ENCODE peak calls at places on chromosomes 1 and 21, in eight cellular contexts. C is NCI-H524, D is iPS-NIHi11, O is ecto neural progenitor cell, P is lower leg skin, M is non-pigmented ciliary epithelial cell, T is head of caudate nucleus, B is HFF-Myc. I is an unnamed sample.

GRCh38 chr1:117237701-117238413 is 27.1 kb upstream of the VTCN1 start:
- DNase-seq in C (no peak), D (peak), O (no peak), P (no peak), M (no peak), T (no peak), B (peak), I (no peak)

GRCh38 chr1:188594542-188595235 is 1765.9 kb downstream of the PLA2G4A start:
- DNase-seq in C (no peak), D (no peak), O (no peak), P (no peak), M (no peak), T (no peak), B (no peak), I (no peak)

GRCh38 chr21:45423968-45424853 is 19.2 kb downstream of the COL18A1 start:
- DNase-seq in C (no peak), D (no peak), O (no peak), P (no peak), M (no peak), T (no peak), B (no peak), I (no peak)

GRCh38 chr1:8789314-8790214 is 27.9 kb downstream of the RERE start:
- DNase-seq in C (no peak), D (peak), O (no peak), P (no peak), M (no peak), T (no peak), B (no peak), I (no peak)

GRCh38 chr1:103953386-103953785 is 203.7 kb downstream of the AMY1C start:
- DNase-seq in C (no peak), D (no peak), O (no peak), P (no peak), M (no peak), T (no peak), B (no peak), I (no peak)

GRCh38 chr1:2459757-2460156 is 16.3 kb upstream of the PLCH2 start:
- DNase-seq in C (no peak), D (no peak), O (no peak), P (no peak), M (no peak), T (peak), B (no peak), I (no peak)

GRCh38 chr1:39722495-39722894 is 16.2 kb upstream of the PPIE start:
- DNase-seq in C (no peak), D (no peak), O (no peak), P (no peak), M (no peak), T (no peak), B (no peak), I (no peak)

GRCh38 chr1:153946622-153947246 is at the start of gene DENND4B:
- DNase-seq in C (peak), D (peak), O (peak), P (peak), M (no peak), T (peak), B (no peak), I (no peak)

GRCh38 chr1:24725209-24725651 is 20.0 kb upstream of the CLIC4 start:
- DNase-seq in C (no peak), D (peak), O (peak), P (no peak), M (no peak), T (no peak), B (no peak), I (peak)

GRCh38 chr1:151342021-151342420 is 5.0 kb downstream of the RFX5 start:
- DNase-seq in C (no peak), D (no peak), O (no peak), P (no peak), M (no peak), T (no peak), B (no peak), I (no peak)

GRCh38 chr1:193703655-193704054 is 517.2 kb upstream of the B3GALT2 start:
- DNase-seq in C (no peak), D (no peak), O (no peak), P (no peak), M (no peak), T (no peak), B (no peak), I (no peak)

GRCh38 chr1:117657031-117657430 is 51.2 kb downstream of the TENT5C start:
- DNase-seq in C (no peak), D (no peak), O (no peak), P (no peak), M (peak), T (no peak), B (peak), I (no peak)

GRCh38 chr21:42097860-42098259 is 26.7 kb downstream of the UMODL1 start:
- DNase-seq in C (no peak), D (peak), O (no peak), P (peak), M (peak), T (no peak), B (peak), I (peak)

GRCh38 chr1:157301477-157302198 is 163.4 kb upstream of the ETV3 start:
- DNase-seq in C (no peak), D (no peak), O (no peak), P (no peak), M (no peak), T (no peak), B (no peak), I (no peak)